ENCODE peak calls at places on chromosomes 13 and 19, in ten cellular contexts. A is nephron progenitor cell; L is HS-5; X is colonic mucosa; O is SJSA1; S is stimulated activated CD8-positive, alpha-beta memory T cell treated with anti-CD3 and anti-CD28 coated beads, Interleukin-4, amount 100 ng/mL, for 24 hours; R is activated CD4-positive, CD25-positive, alpha-beta regulatory T cell; Y is tibial artery; N is nucleus accumbens; V is NCI-H1417. T is an unnamed sample.

GRCh38 chr19:11984986-11985385 is 20.1 kb downstream of the ZNF763 start:
- DNase-seq in L (no peak), R (no peak), X (no peak), S (no peak), Y (no peak), V (peak; percentile 26), N (no peak), O (no peak), A (no peak), T (peak; percentile 73)

GRCh38 chr13:21175656-21176194 is 627 bp downstream of the SKA3 start:
- DNase-seq in R (no peak), O (no peak), V (no peak), X (no peak), L (no peak), N (no peak), S (no peak), Y (no peak), A (no peak), T (no peak)

GRCh38 chr13:44576396-44577235 is 486 bp upstream of the TSC22D1 start:
- DNase-seq in V (no peak), R (peak; percentile 25), N (no peak), S (peak; percentile 10), A (peak; percentile 63), L (no peak), X (no peak), O (no peak), Y (no peak), T (no peak)

GRCh38 chr19:4115050-4115817 is 8.7 kb downstream of the MAP2K2 start:
- DNase-seq in X (no peak), S (peak; percentile 44), N (no peak), O (no peak), A (no peak), V (no peak), L (no peak), Y (no peak), R (peak; percentile 58), T (peak; percentile 42)

GRCh38 chr13:73169971-73170370 is 111.2 kb downstream of the KLF5 start:
- DNase-seq in A (no peak), R (no peak), Y (no peak), X (no peak), N (no peak), O (no peak), L (no peak), S (no peak), V (no peak), T (peak; percentile 20)

GRCh38 chr13:79710376-79710775 is 229.4 kb downstream of the NDFIP2 start:
- DNase-seq in O (no peak), R (no peak), V (no peak), N (no peak), A (no peak), X (no peak), L (peak; percentile 8), S (no peak), Y (no peak), T (no peak)

GRCh38 chr19:45791744-45792481 is 732 bp downstream of the DMWD start:
- DNase-seq in S (no peak), V (peak; percentile 20), A (no peak), Y (no peak), L (no peak), N (no peak), X (no peak), O (no peak), R (no peak), T (peak; percentile 36)

GRCh38 chr13:29434217-29434940 is 161.1 kb downstream of the SLC7A1 start:
- DNase-seq in L (no peak), R (no peak), Y (no peak), X (no peak), V (no peak), N (no peak), A (peak; percentile 10), O (no peak), S (no peak), T (peak; percentile 42)

GRCh38 chr19:32976223-32976805 is 4.3 kb downstream of the FAAP24 start:
- DNase-seq in Y (no peak), L (peak; percentile 28), N (peak; percentile 41), R (peak; percentile 37), S (peak; percentile 51), O (peak; percentile 72), X (peak; percentile 88), A (peak; percentile 78), V (peak; percentile 72), T (peak; percentile 77)

GRCh38 chr13:43804461-43805070 is 17.8 kb upstream of the ENOX1 start:
- DNase-seq in S (no peak), Y (no peak), V (peak; percentile 86), A (no peak), R (no peak), N (no peak), X (peak; percentile 24), L (no peak), O (no peak), T (peak; percentile 79)

GRCh38 chr13:34640179-34640929 is 301.7 kb upstream of the NBEA start:
- DNase-seq in A (no peak), O (no peak), L (no peak), R (no peak), Y (no peak), S (no peak), X (no peak), V (no peak), N (no peak), T (no peak)

GRCh38 chr13:48559638-48560320 is 26.9 kb upstream of the RCBTB2 start:
- DNase-seq in O (no peak), Y (no peak), N (no peak), S (no peak), A (no peak), V (no peak), X (no peak), L (peak; percentile 15), R (no peak), T (no peak)

GRCh38 chr19:42005504-42005903 is 11.5 kb upstream of the ATP1A3 start:
- DNase-seq in A (no peak), O (no peak), Y (no peak), L (no peak), X (no peak), S (no peak), N (no peak), R (no peak), V (no peak), T (no peak)

GRCh38 chr13:78689011-78689410 is 30.1 kb upstream of the OBI1 start:
- DNase-seq in V (peak; percentile 17), S (no peak), N (no peak), R (no peak), Y (no peak), A (no peak), X (no peak), L (no peak), O (no peak), T (no peak)